ENCODE peak calls at places on chromosomes 2 and 18, in nine cellular contexts. One of them, this sample, is unnamed.

GRCh38 chr2:206971805-206972204 is 32.5 kb downstream of the CPO start:
- DNase-seq in cardiac fibroblast: peak; percentile 38
- DNase-seq in heart right ventricle: no peak
- DNase-seq in endothelial cell: no peak
- DNase-seq in upper lobe of right lung: no peak
- DNase-seq in A549: no peak
- DNase-seq in psoas muscle: peak; percentile 58
- DNase-seq in uterus: peak; percentile 27
- DNase-seq in dorsolateral prefrontal cortex: no peak
- DNase-seq in this sample: no peak

GRCh38 chr2:232463701-232464533 is 8.0 kb downstream of the ALPI start:
- DNase-seq in upper lobe of right lung: no peak
- DNase-seq in heart right ventricle: no peak
- DNase-seq in endothelial cell: no peak
- DNase-seq in psoas muscle: no peak
- DNase-seq in cardiac fibroblast: no peak
- DNase-seq in A549: no peak
- DNase-seq in uterus: no peak
- DNase-seq in dorsolateral prefrontal cortex: no peak
- DNase-seq in this sample: no peak

GRCh38 chr18:22434973-22435608 is 17.4 kb upstream of the CTAGE1 start:
- DNase-seq in A549: no peak
- DNase-seq in heart right ventricle: no peak
- DNase-seq in upper lobe of right lung: no peak
- DNase-seq in dorsolateral prefrontal cortex: no peak
- DNase-seq in uterus: no peak
- DNase-seq in psoas muscle: no peak
- DNase-seq in cardiac fibroblast: peak; percentile 47
- DNase-seq in endothelial cell: no peak
- DNase-seq in this sample: no peak

GRCh38 chr2:204917089-204917701 is 371.9 kb downstream of the PARD3B start:
- DNase-seq in uterus: no peak
- DNase-seq in upper lobe of right lung: no peak
- DNase-seq in psoas muscle: no peak
- DNase-seq in A549: no peak
- DNase-seq in endothelial cell: no peak
- DNase-seq in heart right ventricle: no peak
- DNase-seq in dorsolateral prefrontal cortex: no peak
- DNase-seq in cardiac fibroblast: no peak
- DNase-seq in this sample: no peak

GRCh38 chr2:120520929-120521912 is 175.3 kb downstream of the INHBB start:
- DNase-seq in endothelial cell: peak; percentile 68
- DNase-seq in cardiac fibroblast: peak; percentile 47
- DNase-seq in psoas muscle: peak; percentile 79
- DNase-seq in A549: peak; percentile 40
- DNase-seq in upper lobe of right lung: no peak
- DNase-seq in heart right ventricle: no peak
- DNase-seq in dorsolateral prefrontal cortex: peak; percentile 39
- DNase-seq in uterus: no peak
- DNase-seq in this sample: peak; percentile 52

GRCh38 chr2:69309336-69310048 is 77.5 kb downstream of the GFPT1 start:
- DNase-seq in uterus: peak; percentile 72
- DNase-seq in heart right ventricle: peak; percentile 61
- DNase-seq in upper lobe of right lung: no peak
- DNase-seq in endothelial cell: no peak
- DNase-seq in psoas muscle: no peak
- DNase-seq in dorsolateral prefrontal cortex: no peak
- DNase-seq in A549: no peak
- DNase-seq in cardiac fibroblast: peak; percentile 86
- DNase-seq in this sample: no peak

GRCh38 chr2:59312967-59313943 is 1072.1 kb upstream of the FANCL start:
- DNase-seq in psoas muscle: no peak
- DNase-seq in uterus: no peak
- DNase-seq in cardiac fibroblast: no peak
- DNase-seq in endothelial cell: no peak
- DNase-seq in heart right ventricle: no peak
- DNase-seq in dorsolateral prefrontal cortex: no peak
- DNase-seq in upper lobe of right lung: no peak
- DNase-seq in A549: no peak
- DNase-seq in this sample: no peak

GRCh38 chr18:11995445-11996189 is 14.3 kb downstream of the IMPA2 start:
- DNase-seq in uterus: peak; percentile 74
- DNase-seq in cardiac fibroblast: peak; percentile 90
- DNase-seq in heart right ventricle: peak; percentile 80
- DNase-seq in psoas muscle: peak; percentile 87
- DNase-seq in dorsolateral prefrontal cortex: peak; percentile 54
- DNase-seq in upper lobe of right lung: peak; percentile 87
- DNase-seq in A549: peak; percentile 63
- DNase-seq in endothelial cell: peak; percentile 68
- DNase-seq in this sample: peak; percentile 83

GRCh38 chr2:237864940-237865622 is 5.7 kb downstream of the RAMP1 start:
- DNase-seq in heart right ventricle: no peak
- DNase-seq in uterus: peak; percentile 96
- DNase-seq in dorsolateral prefrontal cortex: peak; percentile 11
- DNase-seq in upper lobe of right lung: peak; percentile 18
- DNase-seq in psoas muscle: peak; percentile 70
- DNase-seq in endothelial cell: no peak
- DNase-seq in A549: no peak
- DNase-seq in cardiac fibroblast: peak; percentile 81
- DNase-seq in this sample: no peak

GRCh38 chr2:55163258-55163657 is 68.8 kb downstream of the CLHC1 start:
- DNase-seq in uterus: peak; percentile 46
- DNase-seq in endothelial cell: no peak
- DNase-seq in dorsolateral prefrontal cortex: no peak
- DNase-seq in upper lobe of right lung: no peak
- DNase-seq in cardiac fibroblast: peak; percentile 68
- DNase-seq in psoas muscle: no peak
- DNase-seq in A549: no peak
- DNase-seq in heart right ventricle: no peak
- DNase-seq in this sample: no peak

GRCh38 chr2:232878855-232879617 is 9.0 kb downstream of the SNORC start:
- DNase-seq in psoas muscle: peak; percentile 35
- DNase-seq in upper lobe of right lung: peak; percentile 62
- DNase-seq in heart right ventricle: no peak
- DNase-seq in cardiac fibroblast: no peak
- DNase-seq in dorsolateral prefrontal cortex: peak; percentile 21
- DNase-seq in uterus: no peak
- DNase-seq in A549: no peak
- DNase-seq in endothelial cell: no peak
- DNase-seq in this sample: no peak

GRCh38 chr2:233481368-233482142 is 85.0 kb downstream of the USP40 start:
- DNase-seq in heart right ventricle: no peak
- DNase-seq in cardiac fibroblast: peak; percentile 8
- DNase-seq in uterus: no peak
- DNase-seq in dorsolateral prefrontal cortex: no peak
- DNase-seq in endothelial cell: no peak
- DNase-seq in A549: no peak
- DNase-seq in upper lobe of right lung: peak; percentile 80
- DNase-seq in psoas muscle: peak; percentile 60
- DNase-seq in this sample: no peak

GRCh38 chr2:159613515-159614336 is 2.6 kb downstream of the BAZ2B start:
- DNase-seq in upper lobe of right lung: no peak
- DNase-seq in psoas muscle: no peak
- DNase-seq in endothelial cell: no peak
- DNase-seq in heart right ventricle: no peak
- DNase-seq in uterus: no peak
- DNase-seq in cardiac fibroblast: peak; percentile 50
- DNase-seq in dorsolateral prefrontal cortex: no peak
- DNase-seq in A549: no peak
- DNase-seq in this sample: no peak

GRCh38 chr2:207724113-207724512 is 12.7 kb downstream of the CCNYL1 start:
- DNase-seq in uterus: no peak
- DNase-seq in cardiac fibroblast: peak; percentile 16
- DNase-seq in upper lobe of right lung: no peak
- DNase-seq in dorsolateral prefrontal cortex: no peak
- DNase-seq in psoas muscle: no peak
- DNase-seq in A549: no peak
- DNase-seq in heart right ventricle: no peak
- DNase-seq in endothelial cell: no peak
- DNase-seq in this sample: no peak

GRCh38 chr2:235803028-235803427 is 309.2 kb downstream of the AGAP1 start:
- DNase-seq in cardiac fibroblast: peak; percentile 30
- DNase-seq in dorsolateral prefrontal cortex: no peak
- DNase-seq in upper lobe of right lung: no peak
- DNase-seq in heart right ventricle: no peak
- DNase-seq in A549: no peak
- DNase-seq in uterus: no peak
- DNase-seq in psoas muscle: no peak
- DNase-seq in endothelial cell: no peak
- DNase-seq in this sample: no peak
- TF ChIP-seq CTCF in cardiac fibroblast: no peak
- TF ChIP-seq CTCF in dorsolateral prefrontal cortex: peak; percentile 43
- TF ChIP-seq CTCF in upper lobe of right lung: no peak
- TF ChIP-seq CTCF in heart right ventricle: no peak
- TF ChIP-seq CTCF in A549: peak; percentile 37
- TF ChIP-seq CTCF in uterus: no peak
- TF ChIP-seq CTCF in psoas muscle: peak; percentile 22
- TF ChIP-seq CTCF in endothelial cell: no peak
- TF ChIP-seq CTCF in this sample: no peak

GRCh38 chr2:109402180-109402579 is 211.6 kb downstream of the SEPTIN10 start:
- DNase-seq in heart right ventricle: no peak
- DNase-seq in cardiac fibroblast: no peak
- DNase-seq in upper lobe of right lung: no peak
- DNase-seq in uterus: no peak
- DNase-seq in dorsolateral prefrontal cortex: no peak
- DNase-seq in psoas muscle: no peak
- DNase-seq in A549: no peak
- DNase-seq in endothelial cell: no peak
- DNase-seq in this sample: no peak
- TF ChIP-seq CTCF in heart right ventricle: no peak
- TF ChIP-seq CTCF in cardiac fibroblast: no peak
- TF ChIP-seq CTCF in upper lobe of right lung: no peak
- TF ChIP-seq CTCF in uterus: no peak
- TF ChIP-seq CTCF in dorsolateral prefrontal cortex: no peak
- TF ChIP-seq CTCF in psoas muscle: no peak
- TF ChIP-seq CTCF in A549: no peak
- TF ChIP-seq CTCF in endothelial cell: no peak
- TF ChIP-seq CTCF in this sample: no peak

GRCh38 chr2:20137131-20137571 is 85.7 kb upstream of the LAPTM4A start:
- DNase-seq in uterus: no peak
- DNase-seq in cardiac fibroblast: no peak
- DNase-seq in dorsolateral prefrontal cortex: no peak
- DNase-seq in A549: no peak
- DNase-seq in psoas muscle: no peak
- DNase-seq in upper lobe of right lung: no peak
- DNase-seq in endothelial cell: no peak
- DNase-seq in heart right ventricle: no peak
- DNase-seq in this sample: no peak

GRCh38 chr2:20137884-20138283 is 86.5 kb upstream of the LAPTM4A start:
- DNase-seq in A549: no peak
- DNase-seq in heart right ventricle: no peak
- DNase-seq in cardiac fibroblast: no peak
- DNase-seq in uterus: no peak
- DNase-seq in dorsolateral prefrontal cortex: no peak
- DNase-seq in endothelial cell: no peak
- DNase-seq in upper lobe of right lung: no peak
- DNase-seq in psoas muscle: no peak
- DNase-seq in this sample: no peak

GRCh38 chr2:20136149-20136548 is 84.7 kb upstream of the LAPTM4A start:
- DNase-seq in dorsolateral prefrontal cortex: no peak
- DNase-seq in heart right ventricle: no peak
- DNase-seq in psoas muscle: no peak
- DNase-seq in uterus: no peak
- DNase-seq in endothelial cell: no peak
- DNase-seq in cardiac fibroblast: no peak
- DNase-seq in upper lobe of right lung: no peak
- DNase-seq in A549: no peak
- DNase-seq in this sample: no peak

GRCh38 chr2:20132990-20133535 is 81.6 kb upstream of the LAPTM4A start:
- DNase-seq in dorsolateral prefrontal cortex: no peak
- DNase-seq in A549: no peak
- DNase-seq in psoas muscle: no peak
- DNase-seq in upper lobe of right lung: no peak
- DNase-seq in uterus: no peak
- DNase-seq in endothelial cell: no peak
- DNase-seq in heart right ventricle: no peak
- DNase-seq in cardiac fibroblast: no peak
- DNase-seq in this sample: no peak

DNA sequence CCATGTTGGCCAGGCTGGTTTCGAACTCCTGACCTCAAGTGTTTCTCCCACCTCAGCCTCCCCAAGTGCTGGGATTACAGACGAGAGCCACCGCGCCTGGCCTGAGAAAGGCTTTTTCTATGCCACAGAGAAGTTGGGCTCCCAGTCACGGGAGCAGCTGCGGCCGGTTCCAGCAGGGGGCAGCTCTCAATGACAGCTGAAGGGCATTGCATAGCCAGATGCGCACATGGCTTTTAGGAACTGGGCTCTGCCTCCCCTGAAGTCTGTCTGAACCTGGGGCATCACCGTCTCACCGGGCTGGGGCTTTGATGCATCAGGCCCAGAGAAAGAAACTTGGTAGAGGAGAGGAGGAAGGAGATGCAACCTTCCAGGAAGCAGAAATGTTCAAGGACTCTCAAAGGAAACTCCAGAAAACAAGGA is 84.2 kb upstream of the LAPTM4A start:
- DNase-seq in cardiac fibroblast: peak; percentile 77
- DNase-seq in A549: peak; percentile 71
- DNase-seq in dorsolateral prefrontal cortex: peak; percentile 53
- DNase-seq in psoas muscle: peak; percentile 74
- DNase-seq in uterus: peak; percentile 37
- DNase-seq in endothelial cell: peak; percentile 69
- DNase-seq in upper lobe of right lung: peak; percentile 89
- DNase-seq in heart right ventricle: peak; percentile 38
- DNase-seq in this sample: peak; percentile 80
- TF ChIP-seq CTCF in cardiac fibroblast: peak; percentile 87
- TF ChIP-seq CTCF in A549: peak; percentile 89
- TF ChIP-seq CTCF in dorsolateral prefrontal cortex: peak; percentile 65
- TF ChIP-seq CTCF in psoas muscle: peak; percentile 27
- TF ChIP-seq CTCF in uterus: peak; percentile 72
- TF ChIP-seq CTCF in endothelial cell: peak; percentile 57
- TF ChIP-seq CTCF in upper lobe of right lung: peak; percentile 68
- TF ChIP-seq CTCF in heart right ventricle: peak; percentile 57
- TF ChIP-seq CTCF in this sample: peak; percentile 94

GRCh38 chr18:36758001-36758400 is 70.8 kb downstream of the TPGS2 start:
- DNase-seq in endothelial cell: no peak
- DNase-seq in A549: no peak
- DNase-seq in heart right ventricle: no peak
- DNase-seq in psoas muscle: no peak
- DNase-seq in dorsolateral prefrontal cortex: no peak
- DNase-seq in uterus: no peak
- DNase-seq in cardiac fibroblast: no peak
- DNase-seq in upper lobe of right lung: no peak
- DNase-seq in this sample: no peak

GRCh38 chr18:36758623-36759022 is 70.2 kb downstream of the TPGS2 start:
- DNase-seq in A549: no peak
- DNase-seq in cardiac fibroblast: no peak
- DNase-seq in psoas muscle: no peak
- DNase-seq in dorsolateral prefrontal cortex: no peak
- DNase-seq in upper lobe of right lung: peak; percentile 51
- DNase-seq in uterus: no peak
- DNase-seq in endothelial cell: no peak
- DNase-seq in heart right ventricle: no peak
- DNase-seq in this sample: no peak

GRCh38 chr18:36757081-36757480 is 71.7 kb downstream of the TPGS2 start:
- DNase-seq in cardiac fibroblast: peak; percentile 76
- DNase-seq in endothelial cell: peak; percentile 22
- DNase-seq in upper lobe of right lung: no peak
- DNase-seq in psoas muscle: no peak
- DNase-seq in heart right ventricle: no peak
- DNase-seq in A549: peak; percentile 56
- DNase-seq in dorsolateral prefrontal cortex: no peak
- DNase-seq in uterus: no peak
- DNase-seq in this sample: peak; percentile 40

GRCh38 chr18:36756262-36756661 is 72.5 kb downstream of the TPGS2 start:
- DNase-seq in A549: no peak
- DNase-seq in dorsolateral prefrontal cortex: no peak
- DNase-seq in uterus: no peak
- DNase-seq in heart right ventricle: no peak
- DNase-seq in endothelial cell: no peak
- DNase-seq in cardiac fibroblast: peak; percentile 26
- DNase-seq in psoas muscle: no peak
- DNase-seq in upper lobe of right lung: no peak
- DNase-seq in this sample: no peak

GRCh38 chr18:36752929-36753865 is 75.6 kb downstream of the TPGS2 start:
- DNase-seq in psoas muscle: no peak
- DNase-seq in cardiac fibroblast: peak; percentile 36
- DNase-seq in dorsolateral prefrontal cortex: no peak
- DNase-seq in endothelial cell: no peak
- DNase-seq in heart right ventricle: no peak
- DNase-seq in A549: no peak
- DNase-seq in upper lobe of right lung: no peak
- DNase-seq in uterus: no peak
- DNase-seq in this sample: no peak
- TF ChIP-seq CTCF in psoas muscle: no peak
- TF ChIP-seq CTCF in cardiac fibroblast: no peak
- TF ChIP-seq CTCF in dorsolateral prefrontal cortex: no peak
- TF ChIP-seq CTCF in endothelial cell: no peak
- TF ChIP-seq CTCF in heart right ventricle: no peak
- TF ChIP-seq CTCF in A549: no peak
- TF ChIP-seq CTCF in upper lobe of right lung: no peak
- TF ChIP-seq CTCF in uterus: no peak
- TF ChIP-seq CTCF in this sample: no peak